ENCODE peak calls at places on chromosomes 4 and X, in eight cellular contexts. Y, K, R, I, Z, X, V and D are unnamed samples.
A peak's percentile ranks its signal among the peaks of the same experiment; 100 is the strongest.

GRCh38 chrX:103656623-103657022 is 27.8 kb downstream of the TCEAL1 start:
- DNase-seq in Y (no peak), K (peak; percentile 62), R (no peak), I (no peak), Z (peak; percentile 88), X (no peak), V (no peak), D (no peak)

GRCh38 chr4:183337833-183338232 is 15.6 kb upstream of the CLDN24 start:
- DNase-seq in Y (no peak), K (no peak), R (no peak), I (no peak), Z (no peak), X (no peak), V (no peak), D (no peak)

GRCh38 chrX:10098235-10098819 is 58.4 kb upstream of the CLCN4 start:
- DNase-seq in Y (no peak), K (no peak), R (peak; percentile 42), I (no peak), Z (no peak), X (peak; percentile 52), V (no peak), D (no peak)

GRCh38 chr4:105145913-105146285 is 777 bp upstream of the TET2 start:
- DNase-seq in Y (peak; percentile 1), K (no peak), R (no peak), I (peak; percentile 27), Z (no peak), X (peak; percentile 41), V (no peak), D (peak; percentile 51)

GRCh38 chrX:120604359-120604782 is 470 bp downstream of the MCTS1 start:
- DNase-seq in Y (peak; percentile 3), K (peak; percentile 32), R (peak; percentile 7), I (no peak), Z (peak; percentile 38), X (peak; percentile 31), V (no peak), D (peak; percentile 21)

GRCh38 chrX:53445977-53446376 is 11.8 kb upstream of the HSD17B10 start:
- DNase-seq in Y (no peak), K (peak; percentile 38), R (no peak), I (peak; percentile 17), Z (peak; percentile 53), X (no peak), V (no peak), D (no peak)

GRCh38 chr4:26420903-26421302 is 69.4 kb downstream of the CCKAR start:
- DNase-seq in Y (no peak), K (no peak), R (no peak), I (no peak), Z (no peak), X (no peak), V (no peak), D (no peak)

GRCh38 chr4:56782019-56782418 is 39.5 kb downstream of the SPINK2 start:
- DNase-seq in Y (no peak), K (no peak), R (no peak), I (no peak), Z (no peak), X (no peak), V (no peak), D (no peak)

GRCh38 chrX:118861338-118861737 is 37.7 kb downstream of the ZCCHC12 start:
- DNase-seq in Y (no peak), K (no peak), R (no peak), I (no peak), Z (no peak), X (no peak), V (no peak), D (no peak)
- H3K27ac ChIP-seq in Y (no peak overlapping the region), K (no peak overlapping the region), R (no peak overlapping the region), I (no peak overlapping the region), Z (no peak overlapping the region), X (no peak overlapping the region), V (no peak overlapping the region), D (no peak overlapping the region)

GRCh38 chr4:53693408-53693807 is 102.1 kb upstream of the LNX1 start:
- DNase-seq in Y (no peak), K (no peak), R (no peak), I (no peak), Z (peak; percentile 12), X (no peak), V (no peak), D (no peak)

GRCh38 chr4:53684448-53684847 is 93.2 kb upstream of the LNX1 start:
- DNase-seq in Y (no peak), K (no peak), R (no peak), I (no peak), Z (no peak), X (no peak), V (no peak), D (no peak)

GRCh38 chr4:53682908-53683307 is 91.6 kb upstream of the LNX1 start:
- DNase-seq in Y (no peak), K (no peak), R (no peak), I (no peak), Z (no peak), X (no peak), V (no peak), D (no peak)

GRCh38 chr4:53686521-53686920 is 95.2 kb upstream of the LNX1 start:
- DNase-seq in Y (no peak), K (no peak), R (no peak), I (no peak), Z (no peak), X (no peak), V (no peak), D (no peak)

GRCh38 chr4:53688186-53688790 is 97.0 kb upstream of the LNX1 start:
- DNase-seq in Y (no peak), K (peak; percentile 99), R (no peak), I (no peak), Z (peak; percentile 39), X (no peak), V (peak; percentile 98), D (no peak)
- H3K27ac ChIP-seq in Y (no peak overlapping the region), K (peak overlapping the region; percentile 57), R (no peak overlapping the region), I (no peak overlapping the region), Z (no peak overlapping the region), X (no peak overlapping the region), V (peak overlapping the region; percentile 91), D (no peak overlapping the region)

GRCh38 chr4:153398713-153399112 is 54.2 kb downstream of the MND1 start:
- DNase-seq in Y (no peak), K (no peak), R (no peak), I (no peak), Z (no peak), X (no peak), V (no peak), D (no peak)
- H3K27ac ChIP-seq in Y (no peak overlapping the region), K (no peak overlapping the region), R (no peak overlapping the region), I (no peak overlapping the region), Z (no peak overlapping the region), X (no peak overlapping the region), V (no peak overlapping the region), D (no peak overlapping the region)

GRCh38 chr4:79864470-79865190 is 208.4 kb downstream of the ANTXR2 start:
- DNase-seq in Y (no peak), K (no peak), R (no peak), I (no peak), Z (no peak), X (no peak), V (no peak), D (no peak)
- H3K27ac ChIP-seq in Y (no peak overlapping the region), K (no peak overlapping the region), R (no peak overlapping the region), I (no peak overlapping the region), Z (no peak overlapping the region), X (no peak overlapping the region), V (no peak overlapping the region), D (no peak overlapping the region)

DNA sequence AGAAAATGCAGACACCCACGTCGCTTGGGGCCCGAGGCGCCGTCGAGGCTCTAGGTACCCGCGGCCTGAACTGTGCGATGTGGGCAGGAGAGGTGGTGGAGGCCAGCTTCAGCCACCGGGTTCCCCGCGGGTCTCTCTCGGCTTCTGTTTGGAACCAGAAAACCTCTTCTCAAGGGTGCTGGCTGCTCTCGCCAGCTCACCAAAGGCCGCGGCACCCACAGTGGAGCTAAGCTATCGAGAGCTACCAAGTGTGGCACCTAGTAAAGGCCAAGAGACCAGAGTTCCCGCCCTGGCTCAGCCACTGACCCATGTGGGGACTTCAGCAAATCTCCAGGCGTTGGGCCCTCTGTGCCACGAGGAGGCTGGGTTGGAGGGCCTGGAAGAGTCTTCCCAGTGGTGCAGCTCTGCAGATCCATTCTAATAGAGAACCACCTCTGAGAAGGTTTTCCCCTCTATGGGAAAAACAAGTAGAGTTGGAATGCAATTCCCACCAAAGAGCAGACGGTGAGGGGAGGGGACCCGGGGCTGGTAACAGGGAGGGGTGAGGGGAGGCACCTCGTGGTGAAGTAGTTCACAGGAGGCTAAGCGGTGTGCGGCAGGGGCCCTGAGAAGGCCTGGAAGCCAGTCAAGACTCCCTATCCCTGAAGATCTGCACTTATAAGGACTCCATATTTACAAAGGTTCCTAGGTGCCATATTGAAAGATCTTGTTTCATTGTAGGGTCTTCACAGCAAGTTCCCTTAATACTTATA is 5.5 kb upstream of the HMGB3 start:
- DNase-seq in Y (no peak), K (no peak), R (no peak), I (no peak), Z (no peak), X (no peak), V (no peak), D (no peak)
- H3K27ac ChIP-seq in Y (no peak overlapping the region), K (no peak overlapping the region), R (no peak overlapping the region), I (no peak overlapping the region), Z (no peak overlapping the region), X (no peak overlapping the region), V (no peak overlapping the region), D (no peak overlapping the region)

GRCh38 chr4:123841431-123842121 is 445.0 kb downstream of the SPRY1 start:
- DNase-seq in Y (no peak), K (no peak), R (no peak), I (no peak), Z (no peak), X (no peak), V (no peak), D (no peak)

GRCh38 chr4:123838426-123838825 is 441.8 kb downstream of the SPRY1 start:
- DNase-seq in Y (no peak), K (no peak), R (no peak), I (no peak), Z (no peak), X (no peak), V (no peak), D (no peak)

GRCh38 chr4:123843137-123843536 is 446.5 kb downstream of the SPRY1 start:
- DNase-seq in Y (no peak), K (no peak), R (no peak), I (no peak), Z (no peak), X (no peak), V (no peak), D (no peak)

GRCh38 chr4:123836919-123837605 is 440.5 kb downstream of the SPRY1 start:
- DNase-seq in Y (no peak), K (no peak), R (no peak), I (no peak), Z (no peak), X (no peak), V (no peak), D (no peak)

GRCh38 chr4:123840232-123840631 is 443.6 kb downstream of the SPRY1 start:
- DNase-seq in Y (no peak), K (no peak), R (no peak), I (no peak), Z (no peak), X (no peak), V (no peak), D (no peak)
- H3K27ac ChIP-seq in Y (no peak overlapping the region), K (no peak overlapping the region), R (no peak overlapping the region), I (no peak overlapping the region), Z (no peak overlapping the region), X (no peak overlapping the region), V (no peak overlapping the region), D (no peak overlapping the region)

DNA sequence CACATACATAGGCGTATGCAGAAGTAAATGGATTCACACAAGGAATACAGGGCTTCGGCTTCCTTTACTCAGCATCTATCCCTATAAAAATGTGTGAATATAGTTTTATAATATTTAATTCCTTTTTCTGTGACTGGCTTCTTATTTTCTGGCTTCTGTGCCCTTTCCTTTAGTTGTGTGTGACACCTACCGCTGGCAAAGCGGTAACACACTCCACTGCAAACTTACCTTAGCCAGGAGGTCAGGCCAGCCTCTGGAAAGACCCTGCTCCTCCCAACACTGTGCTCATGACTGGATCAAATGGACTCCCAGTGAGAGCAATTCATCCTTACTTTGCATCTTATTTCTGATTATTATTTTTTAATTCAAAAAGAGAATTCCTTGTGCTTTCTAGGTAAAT is 244.2 kb downstream of the ANK2 start:
- DNase-seq in Y (no peak), K (no peak), R (no peak), I (no peak), Z (no peak), X (no peak), V (no peak), D (no peak)
- H3K27ac ChIP-seq in Y (no peak overlapping the region), K (no peak overlapping the region), R (no peak overlapping the region), I (no peak overlapping the region), Z (no peak overlapping the region), X (no peak overlapping the region), V (no peak overlapping the region), D (peak overlapping the region; percentile 86)